ENCODE peak calls at places on chromosomes 12 and 14, in four cellular contexts. T is GDM1, Z is amniotic stem cell, G is AG10803. Q is an unnamed sample.

GRCh38 chr14:63249112-63249511 is 44.9 kb downstream of the RHOJ start:
- DNase-seq in T (no peak), Z (no peak), G (peak; percentile 51), Q (no peak)

GRCh38 chr12:109920266-109920780 is 20.2 kb downstream of the TCHP start:
- DNase-seq in T (no peak), Z (no peak), G (peak; percentile 40), Q (no peak)

GRCh38 chr14:101551729-101552595 is 9.3 kb upstream of the DIO3 start:
- DNase-seq in T (no peak), Z (no peak), G (no peak), Q (no peak)

GRCh38 chr14:21882226-21882625 is 208.6 kb upstream of the OR4E1 start:
- DNase-seq in T (no peak), Z (no peak), G (no peak), Q (no peak)

GRCh38 chr14:69827560-69827959 is 30.5 kb upstream of the SLC10A1 start:
- DNase-seq in T (no peak), Z (no peak), G (no peak), Q (no peak)

GRCh38 chr12:54870617-54871016 is 16.3 kb downstream of the MUCL1 start:
- DNase-seq in T (no peak), Z (no peak), G (no peak), Q (no peak)

GRCh38 chr14:61493996-61494395 is 172.6 kb downstream of the PRKCH start:
- DNase-seq in T (no peak), Z (no peak), G (no peak), Q (no peak)

GRCh38 chr14:102878174-102878969 is 44.1 kb upstream of the AMN start:
- DNase-seq in T (no peak), Z (no peak), G (no peak), Q (no peak)

GRCh38 chr12:92509156-92509758 is 193.5 kb upstream of the PLEKHG7 start:
- DNase-seq in T (no peak), Z (no peak), G (peak; percentile 19), Q (no peak)

GRCh38 chr12:4271433-4272013 is 2.0 kb upstream of the CCND2 start:
- DNase-seq in T (no peak), Z (no peak), G (no peak), Q (no peak)